ENCODE peak calls at places on chromosomes 12 and 14, in eight cellular contexts. C, M, H, N, V, R, Y and Z are unnamed samples.

GRCh38 chr12:121240484-121241202 is 30.7 kb downstream of the P2RX4 start:
- DNase-seq in C (peak; percentile 2), M (no peak), H (no peak), N (no peak), V (peak; percentile 78), R (no peak), Y (peak; percentile 89), Z (peak; percentile 62)

GRCh38 chr12:109253913-109254544 is 55.1 kb downstream of the FOXN4 start:
- DNase-seq in C (no peak), M (no peak), H (no peak), N (no peak), V (no peak), R (no peak), Y (no peak), Z (no peak)

GRCh38 chr12:6469609-6470374 is 685 bp downstream of the VAMP1 start:
- DNase-seq in C (no peak), M (no peak), H (peak; percentile 54), N (no peak), V (no peak), R (no peak), Y (no peak), Z (no peak)

GRCh38 chr14:58947816-58948440 is 240.5 kb upstream of the DAAM1 start:
- DNase-seq in C (no peak), M (no peak), H (no peak), N (no peak), V (no peak), R (no peak), Y (peak; percentile 25), Z (no peak)

GRCh38 chr12:109098671-109099070 is 1.3 kb downstream of the UNG start:
- DNase-seq in C (no peak), M (no peak), H (no peak), N (no peak), V (no peak), R (no peak), Y (no peak), Z (no peak)

GRCh38 chr14:32010561-32011188 is 66.4 kb upstream of the ARHGAP5 start:
- DNase-seq in C (no peak), M (peak; percentile 71), H (no peak), N (peak; percentile 77), V (no peak), R (peak; percentile 73), Y (peak; percentile 31), Z (no peak)

GRCh38 chr14:92880351-92880750 is 42.6 kb upstream of the CHGA start:
- DNase-seq in C (no peak), M (no peak), H (no peak), N (no peak), V (no peak), R (no peak), Y (no peak), Z (no peak)

GRCh38 chr12:129788506-129788905 is 115.3 kb downstream of the TMEM132D start:
- DNase-seq in C (no peak), M (no peak), H (no peak), N (no peak), V (no peak), R (no peak), Y (no peak), Z (no peak)

GRCh38 chr14:31265701-31266398 is 58.3 kb upstream of the HECTD1 start:
- DNase-seq in C (no peak), M (no peak), H (no peak), N (peak; percentile 88), V (no peak), R (no peak), Y (peak; percentile 14), Z (no peak)

GRCh38 chr14:72677664-72678063 is 216.2 kb downstream of the DPF3 start:
- DNase-seq in C (no peak), M (no peak), H (no peak), N (no peak), V (no peak), R (no peak), Y (no peak), Z (no peak)

GRCh38 chr12:12358528-12358927 is 1.6 kb downstream of the BORCS5 start:
- DNase-seq in C (no peak), M (no peak), H (peak; percentile 33), N (no peak), V (no peak), R (no peak), Y (no peak), Z (no peak)

GRCh38 chr12:8156416-8156815 is 399 bp upstream of the ZNF705A start:
- DNase-seq in C (no peak), M (no peak), H (no peak), N (no peak), V (no peak), R (no peak), Y (no peak), Z (no peak)

GRCh38 chr12:11725616-11726015 is 76.1 kb downstream of the ETV6 start:
- DNase-seq in C (no peak), M (no peak), H (peak; percentile 77), N (no peak), V (no peak), R (no peak), Y (no peak), Z (no peak)

GRCh38 chr12:92294676-92295440 is 149.2 kb upstream of the BTG1 start:
- DNase-seq in C (no peak), M (no peak), H (no peak), N (no peak), V (no peak), R (no peak), Y (peak; percentile 9), Z (no peak)

GRCh38 chr14:99531221-99532096 is 50.2 kb downstream of the CCNK start:
- DNase-seq in C (no peak), M (no peak), H (no peak), N (no peak), V (no peak), R (no peak), Y (peak; percentile 75), Z (no peak)

GRCh38 chr14:34685819-34686428 is 28.5 kb downstream of the CFL2 start:
- DNase-seq in C (no peak), M (no peak), H (no peak), N (no peak), V (no peak), R (no peak), Y (no peak), Z (no peak)

GRCh38 chr12:9867531-9867930 is 1.6 kb downstream of the CLEC2B start:
- DNase-seq in C (no peak), M (no peak), H (no peak), N (no peak), V (no peak), R (no peak), Y (peak; percentile 3), Z (no peak)

GRCh38 chr14:102392506-102392905 is 29.8 kb downstream of the TECPR2 start:
- DNase-seq in C (no peak), M (no peak), H (no peak), N (no peak), V (no peak), R (no peak), Y (no peak), Z (no peak)

GRCh38 chr14:50792058-50792477 is 38.9 kb downstream of the NIN start:
- DNase-seq in C (no peak), M (no peak), H (peak; percentile 71), N (no peak), V (no peak), R (no peak), Y (peak; percentile 50), Z (no peak)

GRCh38 chr12:42794811-42795210 is 205.3 kb upstream of the PRICKLE1 start:
- DNase-seq in C (no peak), M (no peak), H (no peak), N (peak; percentile 13), V (no peak), R (no peak), Y (no peak), Z (no peak)

GRCh38 chr14:39733741-39734140 is 301.5 kb upstream of the FBXO33 start:
- DNase-seq in C (no peak), M (no peak), H (no peak), N (no peak), V (no peak), R (no peak), Y (no peak), Z (no peak)

GRCh38 chr14:39734306-39734705 is 302.1 kb upstream of the FBXO33 start:
- DNase-seq in C (no peak), M (no peak), H (no peak), N (no peak), V (no peak), R (no peak), Y (no peak), Z (no peak)

GRCh38 chr14:39726563-39726962 is 294.3 kb upstream of the FBXO33 start:
- DNase-seq in C (no peak), M (no peak), H (no peak), N (no peak), V (no peak), R (no peak), Y (no peak), Z (no peak)

GRCh38 chr14:39731912-39732311 is 299.7 kb upstream of the FBXO33 start:
- DNase-seq in C (no peak), M (no peak), H (peak; percentile 46), N (no peak), V (no peak), R (peak; percentile 2), Y (no peak), Z (no peak)
- TF ChIP-seq CTCF in C (no peak), M (peak; percentile 15), H (peak; percentile 85), N (no peak), V (no peak), R (no peak), Y (no peak), Z (no peak)

DNA sequence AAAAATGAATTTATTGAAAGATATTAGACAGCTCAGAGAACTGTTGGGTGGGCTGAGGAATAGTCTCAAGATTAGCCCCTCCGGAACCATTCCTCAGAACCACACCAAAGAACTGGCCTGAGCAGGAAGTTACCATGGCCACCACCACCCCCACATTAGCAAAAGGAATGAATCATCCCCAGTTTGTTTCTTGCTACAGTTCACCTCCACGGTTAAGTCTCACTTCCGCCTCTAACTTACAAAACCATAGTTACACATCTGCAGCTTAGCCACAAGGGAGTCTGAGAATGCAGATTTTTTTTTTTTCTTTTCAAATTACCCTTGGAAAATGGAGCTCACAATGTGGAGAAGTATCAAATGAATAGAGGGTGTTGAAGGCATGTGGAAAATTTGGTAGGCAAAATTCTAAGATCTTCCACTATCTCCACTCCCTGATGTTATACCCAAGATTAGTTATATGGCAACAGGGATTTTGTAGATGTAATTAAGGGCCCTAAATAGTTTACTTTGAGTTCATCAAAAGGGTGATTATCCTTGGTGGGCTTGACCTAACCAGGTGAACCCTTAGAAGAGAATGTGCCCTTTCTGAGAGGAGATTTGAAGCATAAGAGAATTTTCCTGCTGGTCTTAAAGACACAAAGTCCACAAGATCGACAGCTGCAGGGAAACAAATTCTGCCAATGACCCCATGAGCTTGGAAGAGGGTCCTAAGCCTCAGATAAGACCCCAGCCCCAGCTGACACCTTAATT is 129.8 kb upstream of the KRR1 start:
- DNase-seq in C (peak; percentile 77), M (no peak), H (peak; percentile 89), N (peak; percentile 90), V (no peak), R (peak; percentile 93), Y (peak; percentile 80), Z (peak; percentile 71)
- TF ChIP-seq CTCF in C (no peak), M (no peak), H (no peak), N (no peak), V (no peak), R (no peak), Y (no peak), Z (no peak)

GRCh38 chr12:105561981-105562726 is 231.7 kb downstream of the C12orf75 start:
- DNase-seq in C (no peak), M (peak; percentile 48), H (no peak), N (peak; percentile 94), V (no peak), R (peak; percentile 76), Y (peak; percentile 85), Z (no peak)
- TF ChIP-seq CTCF in C (no peak), M (no peak), H (no peak), N (peak; percentile 9), V (no peak), R (no peak), Y (no peak), Z (no peak)

GRCh38 chr12:2329811-2330210 is 277.0 kb downstream of the CACNA1C start:
- DNase-seq in C (no peak), M (no peak), H (no peak), N (no peak), V (no peak), R (no peak), Y (no peak), Z (no peak)
- TF ChIP-seq CTCF in C (no peak), M (no peak), H (no peak), N (no peak), V (no peak), R (no peak), Y (no peak), Z (no peak)